ENCODE peak calls at places on chromosomes 1 and 21, in eight cellular contexts. Z is uterus, V is sigmoid colon, F is PC-9, Q is tibial artery, G is brain microvascular endothelial cell, R is GM23338, I is Panc1. A is an unnamed sample.

GRCh38 chr1:174049514-174049913 is 27.4 kb upstream of the RC3H1 start:
- DNase-seq in Z (no peak), V (no peak), F (no peak), Q (no peak), G (no peak), R (no peak), I (no peak), A (no peak)

GRCh38 chr21:17987328-17987727 is 168.2 kb upstream of the C21orf91 start:
- DNase-seq in Z (no peak), V (no peak), F (no peak), Q (no peak), G (no peak), R (no peak), I (no peak), A (no peak)

GRCh38 chr1:30824736-30825429 is 67.3 kb upstream of the LAPTM5 start:
- DNase-seq in Z (no peak), V (no peak), F (no peak), Q (no peak), G (no peak), R (no peak), I (no peak), A (no peak)

GRCh38 chr1:178093958-178094751 is at the start of gene RASAL2:
- DNase-seq in Z (peak; percentile 45), V (peak; percentile 81), F (peak; percentile 77), Q (peak; percentile 83), G (peak; percentile 43), R (peak; percentile 90), I (no peak), A (no peak)

GRCh38 chr1:93738075-93738622 is 56.5 kb upstream of the BCAR3 start:
- DNase-seq in Z (no peak), V (no peak), F (peak; percentile 91), Q (no peak), G (peak; percentile 88), R (no peak), I (no peak), A (peak; percentile 49)

GRCh38 chr1:180301135-180301737 is 71.2 kb downstream of the LHX4 start:
- DNase-seq in Z (no peak), V (no peak), F (no peak), Q (no peak), G (peak; percentile 50), R (no peak), I (no peak), A (no peak)

GRCh38 chr1:111252786-111253185 is 25.3 kb downstream of the CHI3L2 start:
- DNase-seq in Z (no peak), V (no peak), F (no peak), Q (no peak), G (no peak), R (no peak), I (no peak), A (no peak)

GRCh38 chr1:56477164-56478111 is 101.9 kb downstream of the PLPP3 start:
- DNase-seq in Z (peak; percentile 73), V (peak; percentile 87), F (no peak), Q (peak; percentile 83), G (peak; percentile 42), R (peak; percentile 69), I (no peak), A (no peak)

GRCh38 chr1:90835172-90835660 is 118.1 kb upstream of the BARHL2 start:
- DNase-seq in Z (no peak), V (no peak), F (no peak), Q (no peak), G (no peak), R (peak; percentile 48), I (no peak), A (no peak)

GRCh38 chr1:172308577-172308976 is 111.9 kb upstream of the C1orf105 start:
- DNase-seq in Z (no peak), V (no peak), F (no peak), Q (no peak), G (no peak), R (no peak), I (no peak), A (no peak)

GRCh38 chr1:19274636-19275035 is 13.9 kb downstream of the AKR7A3 start:
- DNase-seq in Z (no peak), V (no peak), F (no peak), Q (no peak), G (no peak), R (no peak), I (no peak), A (no peak)

GRCh38 chr1:163844393-163844948 is 522.7 kb downstream of the NUF2 start:
- DNase-seq in Z (peak; percentile 41), V (no peak), F (no peak), Q (no peak), G (peak; percentile 43), R (no peak), I (no peak), A (peak; percentile 37)

GRCh38 chr1:65626003-65626402 is 166.7 kb upstream of the PDE4B start:
- DNase-seq in Z (no peak), V (no peak), F (no peak), Q (no peak), G (no peak), R (no peak), I (no peak), A (no peak)

GRCh38 chr21:28283652-28284490 is 708.8 kb downstream of the LTN1 start:
- DNase-seq in Z (peak; percentile 27), V (no peak), F (peak; percentile 0), Q (no peak), G (peak; percentile 96), R (no peak), I (no peak), A (no peak)

GRCh38 chr1:56464294-56464693 is 115.1 kb downstream of the PLPP3 start:
- DNase-seq in Z (no peak), V (no peak), F (no peak), Q (no peak), G (no peak), R (no peak), I (no peak), A (no peak)

GRCh38 chr1:201456499-201457309 is 12.3 kb downstream of the PHLDA3 start:
- DNase-seq in Z (peak; percentile 85), V (peak; percentile 96), F (peak; percentile 76), Q (peak; percentile 86), G (peak; percentile 94), R (no peak), I (peak; percentile 61), A (peak; percentile 98)

GRCh38 chr1:6386371-6386949 is 7.1 kb downstream of the ACOT7 start:
- DNase-seq in Z (no peak), V (no peak), F (peak; percentile 15), Q (no peak), G (no peak), R (no peak), I (no peak), A (no peak)

GRCh38 chr1:6389971-6390370 is 3.6 kb downstream of the ACOT7 start:
- DNase-seq in Z (no peak), V (no peak), F (peak; percentile 14), Q (no peak), G (no peak), R (no peak), I (no peak), A (no peak)

GRCh38 chr1:6384135-6384534 is 9.4 kb downstream of the ACOT7 start:
- DNase-seq in Z (no peak), V (no peak), F (no peak), Q (no peak), G (no peak), R (no peak), I (no peak), A (no peak)

GRCh38 chr1:6385673-6386191 is 7.8 kb downstream of the ACOT7 start:
- DNase-seq in Z (peak; percentile 51), V (peak; percentile 92), F (peak; percentile 92), Q (no peak), G (peak; percentile 74), R (peak; percentile 96), I (peak; percentile 56), A (peak; percentile 86)

GRCh38 chr1:6384962-6385672 is 8.4 kb downstream of the ACOT7 start:
- DNase-seq in Z (no peak), V (peak; percentile 88), F (peak; percentile 15), Q (no peak), G (no peak), R (no peak), I (no peak), A (no peak)
- H3K27ac ChIP-seq in Z (no peak overlapping the region), V (peak overlapping the region; percentile 87), F (peak overlapping the region; percentile 84), Q (no peak overlapping the region), G (peak overlapping the region; percentile 58), R (peak overlapping the region; percentile 83), I (peak overlapping the region; percentile 90), A (peak overlapping the region; percentile 96)

GRCh38 chr1:15067148-15067547 is 86.4 kb upstream of the TMEM51 start:
- DNase-seq in Z (no peak), V (no peak), F (no peak), Q (no peak), G (no peak), R (no peak), I (no peak), A (no peak)
- H3K27ac ChIP-seq in Z (peak overlapping the region; percentile 69), V (peak overlapping the region; percentile 31), F (no peak overlapping the region), Q (peak overlapping the region; percentile 82), G (no peak overlapping the region), R (no peak overlapping the region), I (no peak overlapping the region), A (no peak overlapping the region)

GRCh38 chr1:211698161-211699026 is 23.0 kb upstream of the NEK2 start:
- DNase-seq in Z (peak; percentile 21), V (peak; percentile 79), F (peak; percentile 86), Q (peak; percentile 76), G (peak; percentile 54), R (peak; percentile 89), I (peak; percentile 12), A (no peak)

GRCh38 chr1:211695135-211695816 is 19.9 kb upstream of the NEK2 start:
- DNase-seq in Z (no peak), V (no peak), F (no peak), Q (no peak), G (no peak), R (no peak), I (no peak), A (no peak)

GRCh38 chr1:211699059-211699458 is 23.6 kb upstream of the NEK2 start:
- DNase-seq in Z (no peak), V (no peak), F (no peak), Q (no peak), G (no peak), R (peak; percentile 69), I (no peak), A (no peak)

GRCh38 chr1:211701733-211702132 is 26.3 kb upstream of the NEK2 start:
- DNase-seq in Z (no peak), V (no peak), F (no peak), Q (no peak), G (no peak), R (no peak), I (no peak), A (no peak)

GRCh38 chr1:211697356-211697755 is 21.9 kb upstream of the NEK2 start:
- DNase-seq in Z (no peak), V (no peak), F (no peak), Q (no peak), G (no peak), R (no peak), I (no peak), A (no peak)
- H3K27ac ChIP-seq in Z (no peak overlapping the region), V (no peak overlapping the region), F (no peak overlapping the region), Q (no peak overlapping the region), G (no peak overlapping the region), R (no peak overlapping the region), I (peak overlapping the region; percentile 45), A (no peak overlapping the region)

GRCh38 chr1:118881751-118882150 is 106.4 kb downstream of the TBX15 start:
- DNase-seq in Z (no peak), V (no peak), F (no peak), Q (no peak), G (no peak), R (no peak), I (no peak), A (no peak)

DNA sequence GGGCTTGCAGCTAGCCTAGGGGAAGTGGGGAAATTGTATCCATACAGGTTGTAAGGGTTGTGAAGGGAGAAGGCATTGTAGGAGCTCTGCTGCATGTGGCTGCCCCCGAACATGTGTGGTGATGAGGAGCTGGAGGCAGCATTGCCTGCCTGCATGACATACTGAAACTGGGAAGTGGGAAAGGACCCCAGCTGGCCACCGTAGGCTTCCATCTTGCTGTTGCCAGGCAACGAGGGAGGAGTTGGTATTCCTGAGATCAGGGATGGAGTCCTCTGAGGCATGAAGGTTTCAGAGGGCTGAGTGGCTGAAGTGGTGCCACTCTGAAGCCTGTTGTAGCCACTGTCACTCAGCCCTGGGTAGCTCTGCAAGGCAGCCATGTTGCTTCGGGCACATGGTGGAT is 103.2 kb downstream of the TBX15 start:
- DNase-seq in Z (no peak), V (no peak), F (no peak), Q (no peak), G (no peak), R (peak; percentile 2), I (no peak), A (no peak)
- H3K27ac ChIP-seq in Z (no peak overlapping the region), V (no peak overlapping the region), F (no peak overlapping the region), Q (no peak overlapping the region), G (no peak overlapping the region), R (no peak overlapping the region), I (no peak overlapping the region), A (no peak overlapping the region)